ENCODE peak calls at places on chromosomes 11 and 22, in seven cellular contexts. A is activated B cell treated with CpG ODN at 0.5 μM for 24 hours, L is neural crest cell, E is breast epithelium, G is kidney, P is H9, J is heart right ventricle. Z is an unnamed sample.

GRCh38 chr11:10599388-10600175 is 31.1 kb upstream of the LYVE1 start:
- DNase-seq in A (no peak), L (no peak), P (no peak), E (no peak), G (no peak), J (no peak), Z (no peak)

GRCh38 chr22:31917227-31917921 is 27.0 kb upstream of the YWHAH start:
- DNase-seq in E (no peak), J (peak; percentile 20), G (no peak), P (no peak), L (no peak), A (peak; percentile 34), Z (no peak)

GRCh38 chr11:122931510-122931909 is 49.0 kb downstream of the JHY start:
- DNase-seq in G (no peak), J (no peak), P (no peak), A (no peak), L (no peak), E (no peak), Z (no peak)

GRCh38 chr11:116598036-116598435 is 174.8 kb downstream of the BUD13 start:
- DNase-seq in E (no peak), G (no peak), J (no peak), A (no peak), L (no peak), P (no peak), Z (no peak)

GRCh38 chr11:66317322-66317765 is 500 bp upstream of the CD248 start:
- DNase-seq in J (peak; percentile 62), E (no peak), P (no peak), G (peak; percentile 84), A (peak; percentile 47), L (no peak), Z (no peak)

GRCh38 chr11:78833237-78833636 is 258.6 kb upstream of the NARS2 start:
- DNase-seq in G (no peak), E (no peak), P (no peak), A (no peak), J (no peak), L (no peak), Z (no peak)

GRCh38 chr11:111905391-111905790 is 6.2 kb downstream of the CRYAB start:
- DNase-seq in P (no peak), A (no peak), G (no peak), J (peak; percentile 36), L (no peak), E (no peak), Z (no peak)

GRCh38 chr11:102320679-102321078 is 3.4 kb downstream of the BIRC3 start:
- DNase-seq in A (no peak), E (no peak), L (no peak), J (no peak), G (no peak), P (no peak), Z (no peak)

GRCh38 chr11:117384045-117384444 is 56.4 kb downstream of the CEP164 start:
- DNase-seq in J (no peak), G (no peak), P (no peak), E (no peak), L (no peak), A (no peak), Z (no peak)

GRCh38 chr11:9852465-9852864 is 188.6 kb downstream of the SWAP70 start:
- DNase-seq in A (no peak), L (no peak), E (no peak), J (no peak), G (no peak), P (no peak), Z (no peak)

GRCh38 chr11:111166655-111167054 is 78.9 kb upstream of the POU2AF2 start:
- DNase-seq in G (no peak), P (no peak), A (no peak), E (no peak), J (no peak), L (no peak), Z (no peak)

GRCh38 chr11:73259406-73260126 is 12.6 kb upstream of the P2RY6 start:
- DNase-seq in G (no peak), E (no peak), P (peak; percentile 4), L (no peak), J (no peak), A (no peak), Z (no peak)

GRCh38 chr11:64057890-64058289 is 22.2 kb downstream of the FLRT1 start:
- DNase-seq in A (no peak), G (no peak), E (no peak), L (no peak), J (no peak), P (no peak), Z (no peak)

DNA sequence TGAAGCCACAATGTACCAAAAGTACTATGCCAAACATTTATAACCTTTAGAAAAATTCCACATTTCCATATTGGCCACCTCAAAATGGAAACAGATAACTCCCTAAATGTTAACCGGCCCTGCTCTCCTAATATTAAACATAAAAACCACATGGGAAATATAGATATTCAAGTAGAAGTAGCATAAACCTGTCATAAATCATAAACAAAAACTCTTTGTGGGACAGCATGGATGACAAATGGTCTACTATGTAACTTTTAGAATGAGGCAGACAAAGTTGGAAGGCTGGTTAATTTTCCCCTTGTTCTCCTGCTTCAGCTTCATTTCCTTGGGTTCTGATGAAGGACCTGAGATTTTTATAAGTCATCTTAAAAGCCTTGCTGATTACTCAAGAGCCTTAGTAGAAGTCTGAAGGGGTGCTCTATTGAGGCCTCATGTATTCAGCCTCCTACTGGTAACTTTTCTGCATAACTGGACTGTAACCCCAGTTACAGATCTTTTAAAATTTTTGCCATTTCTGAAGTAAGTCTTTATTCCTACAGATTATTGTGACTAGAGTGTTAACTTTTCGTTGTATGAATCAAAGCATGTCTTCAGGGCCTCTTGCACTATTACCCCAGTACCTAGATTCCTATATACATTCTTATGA is 116.4 kb downstream of the STIM1 start:
- DNase-seq in J (no peak), L (no peak), G (no peak), P (no peak), A (no peak), E (no peak), Z (no peak)
- TF ChIP-seq CTCF in J (no peak), L (peak; percentile 26), G (no peak), P (no peak), A (no peak), E (no peak), Z (no peak)

GRCh38 chr22:19495562-19496323 is 16.0 kb downstream of the CDC45 start:
- DNase-seq in J (no peak), E (no peak), A (no peak), G (no peak), P (no peak), L (no peak), Z (no peak)
- TF ChIP-seq CTCF in J (peak; percentile 46), E (no peak), A (no peak), G (peak; percentile 24), P (peak; percentile 40), L (peak; percentile 34), Z (peak; percentile 15)

GRCh38 chr11:133547808-133548494 is 15.7 kb upstream of the OPCML start:
- DNase-seq in P (no peak), J (no peak), A (no peak), L (no peak), E (no peak), G (no peak), Z (no peak)
- TF ChIP-seq CTCF in P (no peak), J (no peak), A (no peak), L (no peak), E (no peak), G (no peak), Z (no peak)

GRCh38 chr11:32434116-32434386 is 1.3 kb downstream of the WT1 start:
- DNase-seq in E (no peak), P (no peak), G (no peak), A (no peak), L (no peak), J (no peak), Z (no peak)

GRCh38 chr11:32435152-32435480 is 223 bp downstream of the WT1 start:
- DNase-seq in P (no peak), J (no peak), A (no peak), G (no peak), L (no peak), E (no peak), Z (no peak)

GRCh38 chr11:32435511-32435946 is at the start of gene WT1:
- DNase-seq in E (no peak), G (peak; percentile 73), P (peak; percentile 82), A (no peak), J (peak; percentile 64), L (peak; percentile 27), Z (no peak)

GRCh38 chr11:32433249-32434115 is 1.9 kb downstream of the WT1 start:
- DNase-seq in G (no peak), A (no peak), L (peak; percentile 1), P (no peak), E (no peak), J (no peak), Z (no peak)

DNA sequence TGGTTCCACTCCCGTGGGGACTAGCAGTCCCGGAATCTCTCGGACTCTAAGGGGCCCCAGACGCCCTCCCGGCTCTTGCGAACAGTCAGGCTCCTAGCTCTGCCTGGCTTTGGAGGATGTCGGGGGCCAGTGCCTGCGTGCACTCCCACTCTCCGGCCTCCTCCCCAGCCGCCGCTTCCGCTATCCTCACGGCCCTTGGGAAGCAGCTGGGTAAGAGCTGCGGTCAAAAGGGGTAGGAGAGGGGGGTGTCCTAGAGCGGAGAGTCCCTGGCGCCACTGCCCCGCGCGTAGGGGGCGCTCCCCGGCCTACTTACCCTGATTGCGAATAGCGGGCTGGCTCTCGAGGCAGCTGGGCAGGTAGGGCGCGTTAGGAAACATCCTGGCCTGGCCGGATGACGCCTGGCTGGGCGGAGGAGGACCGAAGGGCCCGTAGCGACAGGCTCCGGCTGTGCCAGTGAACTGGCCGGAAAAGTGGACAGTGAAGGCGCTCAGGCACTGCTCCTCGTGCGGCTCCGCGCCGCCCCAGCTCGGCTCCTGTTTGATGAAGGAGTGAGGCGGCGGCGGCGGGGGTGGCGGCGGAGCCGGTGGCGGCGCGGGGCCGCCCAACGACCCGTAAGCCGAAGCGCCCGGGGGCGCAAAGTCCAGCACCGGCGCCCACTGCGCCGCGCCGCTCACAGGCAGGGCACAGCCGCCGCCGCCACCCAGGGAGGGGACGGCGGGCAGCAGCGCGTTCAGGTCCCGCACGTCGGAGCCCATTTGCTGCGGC is 770 bp downstream of the WT1 start:
- DNase-seq in J (peak; percentile 56), P (peak; percentile 67), E (no peak), G (no peak), L (peak; percentile 14), A (no peak), Z (no peak)
- TF ChIP-seq CTCF in J (peak; percentile 32), P (peak; percentile 55), E (no peak), G (no peak), L (peak; percentile 28), A (no peak), Z (peak; percentile 30)

DNA sequence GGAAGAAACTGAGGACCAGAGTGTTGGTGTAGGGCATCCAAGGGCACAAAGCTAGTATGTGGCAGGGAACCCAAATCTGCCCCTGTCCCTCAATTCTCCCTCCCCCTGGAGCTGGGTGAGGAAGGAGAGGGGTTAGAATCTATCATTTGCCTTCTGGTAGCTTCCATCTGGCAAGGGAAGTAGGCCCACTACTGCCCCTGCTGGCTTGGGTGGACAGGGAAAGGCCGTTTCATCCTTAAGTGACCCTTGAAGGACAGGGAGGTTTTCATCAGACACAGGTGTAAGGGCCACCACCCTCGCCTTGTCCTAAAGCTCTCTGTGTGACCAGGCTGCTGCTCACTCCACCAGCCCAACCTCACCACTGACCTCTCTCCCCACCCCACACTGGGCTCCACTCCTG is 22.1 kb downstream of the NECTIN1 start:
- DNase-seq in P (no peak), E (no peak), G (no peak), J (no peak), L (no peak), A (no peak), Z (no peak)
- TF ChIP-seq CTCF in P (peak; percentile 50), E (no peak), G (peak; percentile 8), J (peak; percentile 17), L (peak; percentile 36), A (no peak), Z (peak; percentile 22)

GRCh38 chr22:39574779-39575551 is 4.4 kb downstream of the CACNA1I start:
- DNase-seq in E (no peak), L (no peak), A (no peak), J (no peak), G (no peak), P (no peak), Z (no peak)
- TF ChIP-seq CTCF in E (no peak), L (no peak), A (no peak), J (no peak), G (no peak), P (no peak), Z (no peak)

Z was measured in progenitor cell of endocrine pancreas.